ENCODE peak calls at places on chromosomes 1 and 21, in nine cellular contexts. P is body of pancreas, T is Peyer's patch, J is sigmoid colon, Q is ovary, U is heart left ventricle, O is HCT116, F is A549, N is transverse colon. D is an unnamed sample.

GRCh38 chr1:32137111-32137510 is 29.3 kb downstream of the KPNA6 start:
- DNase-seq in N (no peak), P (no peak), U (no peak), Q (no peak), T (no peak), O (no peak), F (no peak), J (no peak), D (no peak)

GRCh38 chr21:45294509-45295291 is 7.0 kb upstream of the POFUT2 start:
- DNase-seq in P (peak), N (peak), Q (peak), J (peak), T (peak), U (peak), O (no peak), F (no peak), D (peak)

GRCh38 chr1:206685749-206686485 is 1.2 kb downstream of the MAPKAPK2 start:
- DNase-seq in J (peak), F (peak), P (peak), U (peak), Q (peak), N (peak), O (peak), T (peak), D (peak)

GRCh38 chr1:227559499-227559898 is 3.9 kb upstream of the ZNF678 start:
- DNase-seq in O (no peak), P (no peak), N (no peak), J (no peak), F (no peak), U (no peak), Q (no peak), T (no peak), D (no peak)

GRCh38 chr1:154520333-154520732 is 18.1 kb upstream of the SHE start:
- DNase-seq in T (no peak), J (no peak), N (no peak), F (no peak), U (peak), O (no peak), P (no peak), Q (no peak), D (peak)

GRCh38 chr1:3898994-3899775 is 887 bp downstream of the C1orf174 start:
- DNase-seq in N (no peak), J (no peak), O (no peak), U (no peak), P (no peak), Q (no peak), T (no peak), F (peak), D (peak)

GRCh38 chr1:112544753-112545152 is 36.0 kb downstream of the WNT2B start:
- DNase-seq in Q (no peak), O (no peak), P (no peak), T (no peak), F (peak), U (no peak), J (no peak), N (no peak), D (no peak)

GRCh38 chr1:21532496-21532895 is 23.3 kb downstream of the ALPL start:
- DNase-seq in Q (no peak), J (no peak), T (no peak), P (no peak), U (peak), O (no peak), N (peak), F (no peak), D (no peak)

GRCh38 chr1:195899762-195900352 is 708.4 kb downstream of the KCNT2 start:
- DNase-seq in Q (no peak), T (no peak), F (peak), J (no peak), U (no peak), N (no peak), O (no peak), P (no peak), D (no peak)

GRCh38 chr1:156914440-156914856 is 6.0 kb upstream of the LRRC71 start:
- DNase-seq in O (no peak), N (no peak), J (no peak), F (no peak), U (no peak), P (no peak), Q (no peak), T (no peak), D (no peak)

GRCh38 chr1:93615201-93616150 is 66.2 kb downstream of the BCAR3 start:
- DNase-seq in O (no peak), P (no peak), J (peak), Q (no peak), F (peak), N (peak), T (peak), U (no peak), D (no peak)

DNA sequence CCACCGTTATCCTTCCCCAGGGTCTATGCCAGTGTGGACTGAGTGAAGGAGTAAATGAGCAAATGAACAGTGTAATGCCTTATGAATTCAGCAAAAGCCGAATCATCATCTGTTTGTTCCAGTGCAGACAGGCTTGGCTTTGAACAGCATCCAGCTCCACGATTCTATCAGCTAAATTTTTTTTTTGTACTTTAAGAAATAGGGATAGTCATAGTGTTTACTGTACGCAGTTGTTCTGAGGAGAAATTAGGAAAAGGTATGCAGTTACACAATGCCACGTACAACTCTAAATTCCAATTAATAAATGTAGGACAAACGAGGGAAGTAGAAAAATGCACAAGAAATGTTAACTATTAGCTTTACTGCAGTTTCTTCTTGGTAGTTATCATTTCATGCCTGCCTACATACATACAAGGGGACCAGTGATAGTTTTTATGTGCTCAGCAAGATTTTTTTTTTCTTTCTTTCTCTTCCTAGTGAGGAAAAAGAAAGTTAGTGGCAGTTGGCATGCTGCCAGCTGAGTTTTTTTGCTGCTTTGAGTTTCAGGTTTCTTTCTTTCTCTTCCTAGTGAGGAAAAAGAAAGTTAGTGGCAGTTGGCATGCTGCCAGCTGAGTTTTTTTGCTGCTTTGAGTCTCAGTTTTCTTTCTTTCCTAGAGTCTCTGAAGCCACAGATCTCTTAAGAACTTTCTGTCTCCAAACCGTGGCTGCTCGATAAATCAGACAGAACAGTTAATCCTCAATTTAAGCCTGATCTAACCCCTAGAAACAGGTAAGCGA is at the start of gene IFI44L:
- DNase-seq in F (no peak), P (peak), T (peak), N (peak), J (no peak), U (peak), Q (peak), O (no peak), D (peak)
- TF ChIP-seq POLR2A in F (no peak), P (no peak), T (no peak), N (no peak), J (no peak), U (no peak), Q (no peak), O (no peak), D (no peak)

GRCh38 chr1:7526867-7527732 is 244.0 kb upstream of the VAMP3 start:
- DNase-seq in P (no peak), N (no peak), F (no peak), O (no peak), T (no peak), Q (no peak), U (peak), J (no peak), D (peak)
- TF ChIP-seq POLR2A in P (no peak), N (no peak), F (no peak), O (no peak), T (no peak), Q (no peak), U (no peak), J (no peak), D (no peak)

GRCh38 chr1:212979340-212980122 is 29.2 kb downstream of the VASH2 start:
- DNase-seq in J (no peak), U (no peak), F (no peak), O (no peak), P (no peak), Q (no peak), N (no peak), T (no peak), D (no peak)
- TF ChIP-seq POLR2A in J (no peak), U (no peak), F (no peak), O (no peak), P (no peak), Q (no peak), N (no peak), T (no peak), D (no peak)

DNA sequence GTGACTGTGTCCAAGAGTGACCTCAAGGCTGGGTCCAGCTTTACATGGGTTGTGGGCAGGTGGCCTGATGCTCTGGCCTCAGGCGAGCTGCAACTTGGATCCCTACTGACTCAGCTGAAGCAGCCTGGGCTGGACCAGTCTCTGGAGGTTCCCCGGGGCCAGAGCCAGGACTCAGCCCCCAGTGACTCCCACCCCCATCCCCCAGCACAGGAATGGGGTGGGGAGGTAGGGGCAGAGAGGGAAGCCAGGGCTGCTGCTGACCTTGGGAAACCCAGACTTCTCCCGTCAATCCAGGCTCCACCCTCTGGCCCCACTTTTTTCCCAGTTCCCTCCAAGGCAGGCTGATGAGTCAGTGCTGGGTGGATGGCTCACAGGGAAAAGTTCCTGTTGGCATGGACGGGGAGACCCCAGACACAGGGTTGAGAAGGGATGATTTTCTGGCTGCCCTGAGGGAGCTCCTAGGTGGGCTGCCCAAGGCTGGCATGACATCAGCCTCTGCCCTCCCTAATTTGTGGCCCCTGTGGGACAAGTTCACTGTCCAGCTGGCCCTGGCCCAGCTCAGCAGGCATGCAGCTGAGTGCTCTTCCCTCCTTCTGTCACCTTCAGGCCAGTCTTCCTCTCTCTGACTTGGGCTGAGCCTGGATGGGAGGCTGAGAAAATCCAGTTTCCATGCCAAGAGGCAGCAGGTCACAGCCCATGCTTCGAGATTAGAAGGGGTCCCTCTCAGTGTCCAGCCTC is 2.2 kb downstream of the ZC3H12A start:
- DNase-seq in P (peak), T (peak), Q (peak), U (peak), J (peak), F (peak), N (peak), O (no peak), D (peak)
- TF ChIP-seq POLR2A in P (no peak), T (peak), Q (no peak), U (peak), J (peak), F (no peak), N (no peak), O (no peak), D (no peak)

DNA sequence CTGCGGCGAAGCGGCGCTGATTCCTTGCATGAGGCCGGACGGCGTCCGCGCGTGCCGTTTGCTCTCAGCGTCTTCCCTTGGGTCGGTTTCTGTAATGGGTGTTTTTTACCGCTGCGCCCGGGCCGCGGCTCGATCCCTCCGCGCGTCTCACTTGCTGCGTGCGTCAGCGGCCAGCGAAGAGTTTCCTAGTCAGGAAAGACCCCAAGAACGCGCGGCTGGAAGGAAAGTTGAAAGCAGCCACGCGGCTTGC is 159.9 kb downstream of the RUNX1 start:
- DNase-seq in F (peak), Q (peak), J (peak), P (peak), U (peak), N (peak), T (peak), O (no peak), D (peak)
- TF ChIP-seq POLR2A in F (no peak), Q (no peak), J (no peak), P (no peak), U (no peak), N (no peak), T (no peak), O (no peak), D (no peak)